ENCODE peak calls at places on chromosomes 4 and X, in four cellular contexts. D is AG04450, A is upper lobe of left lung, Y is MM.1S. C is an unnamed sample.

GRCh38 chr4:117137143-117137542 is 51.8 kb upstream of the TRAM1L1 start:
- DNase-seq in D (peak), A (no peak), Y (no peak), C (no peak)

GRCh38 chrX:48715066-48715465 is 18.5 kb downstream of the SUV39H1 start:
- DNase-seq in D (no peak), A (no peak), Y (no peak), C (no peak)

GRCh38 chrX:86021652-86022289 is 25.6 kb downstream of the CHM start:
- DNase-seq in D (no peak), A (no peak), Y (no peak), C (no peak)

GRCh38 chrX:31266172-31267076 is 194.6 kb upstream of the FTHL17 start:
- DNase-seq in D (no peak), A (peak), Y (peak), C (peak)

GRCh38 chr4:108685036-108685686 is 34.8 kb downstream of the OSTC start:
- DNase-seq in D (no peak), A (no peak), Y (no peak), C (no peak)

GRCh38 chr4:62014982-62015739 is 815.0 kb downstream of the ADGRL3 start:
- DNase-seq in D (no peak), A (no peak), Y (no peak), C (no peak)

GRCh38 chr4:186820371-186820990 is 96.8 kb upstream of the FAT1 start:
- DNase-seq in D (no peak), A (no peak), Y (no peak), C (no peak)

GRCh38 chr4:78776729-78777555 is 792 bp downstream of the BMP2K start:
- DNase-seq in D (no peak), A (peak), Y (peak), C (peak)

GRCh38 chrX:121831601-121832000 is 784.2 kb downstream of the GLUD2 start:
- DNase-seq in D (no peak), A (no peak), Y (no peak), C (no peak)

GRCh38 chr4:153296424-153296823 is 48.1 kb upstream of the MND1 start:
- DNase-seq in D (peak), A (no peak), Y (no peak), C (no peak)

GRCh38 chr4:175729665-175730064 is 82.4 kb downstream of the GPM6A start:
- DNase-seq in D (no peak), A (no peak), Y (no peak), C (no peak)

GRCh38 chr4:55545681-55546632 is 752 bp downstream of the CLOCK start:
- DNase-seq in D (no peak), A (peak), Y (peak), C (peak)

GRCh38 chr4:30840571-30840970 is 120.4 kb downstream of the PCDH7 start:
- DNase-seq in D (no peak), A (no peak), Y (no peak), C (no peak)

GRCh38 chrX:124098089-124098488 is 136.6 kb downstream of the STAG2 start:
- DNase-seq in D (peak), A (no peak), Y (peak), C (no peak)

GRCh38 chr4:190016369-190017289 is 10.4 kb downstream of the FRG2 start:
- DNase-seq in D (no peak), A (no peak), Y (no peak), C (no peak)

GRCh38 chr4:2250003-2250763 is 8.3 kb upstream of the HAUS3 start:
- DNase-seq in D (no peak), A (no peak), Y (no peak), C (no peak)

GRCh38 chrX:46311581-46312120 is 233.6 kb downstream of the ZNF674 start:
- DNase-seq in D (no peak), A (no peak), Y (no peak), C (no peak)
- H3K27ac ChIP-seq in D (no peak), A (no peak), Y (no peak), C (no peak)

DNA sequence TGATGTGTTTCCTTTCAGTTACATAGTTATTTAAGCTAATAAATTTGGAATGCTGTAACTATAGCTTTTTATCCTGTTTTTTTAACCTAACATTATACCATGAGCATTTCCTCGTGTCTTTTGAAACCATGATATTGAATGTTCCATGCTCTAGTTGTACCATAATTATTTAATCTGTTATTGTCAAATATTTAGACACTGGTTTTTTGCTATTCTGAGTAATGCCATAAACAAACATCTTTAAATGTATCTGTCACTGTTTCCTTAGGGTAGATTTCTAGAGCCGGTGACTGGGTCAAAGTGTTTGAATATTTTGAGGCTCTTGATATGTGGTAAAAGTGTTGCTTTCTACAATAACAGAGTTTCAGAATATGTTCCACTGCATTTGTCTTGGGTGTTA is 5.4 kb downstream of the IGBP1 start:
- DNase-seq in D (no peak), A (no peak), Y (no peak), C (no peak)
- H3K27ac ChIP-seq in D (no peak), A (no peak), Y (no peak), C (no peak)

GRCh38 chrX:139194571-139195280 is 335.8 kb upstream of the F9 start:
- DNase-seq in D (no peak), A (peak), Y (peak), C (no peak)
- H3K27ac ChIP-seq in D (no peak), A (peak), Y (peak), C (no peak)

GRCh38 chrX:110964761-110965160 is 131.2 kb upstream of the PAK3 start:
- DNase-seq in D (no peak), A (no peak), Y (no peak), C (no peak)
- H3K27ac ChIP-seq in D (no peak), A (no peak), Y (no peak), C (no peak)

GRCh38 chr4:53919605-53920004 is 144.8 kb downstream of the CHIC2 start:
- DNase-seq in D (no peak), A (peak), Y (no peak), C (no peak)

GRCh38 chr4:53917719-53918118 is 146.7 kb downstream of the CHIC2 start:
- DNase-seq in D (no peak), A (no peak), Y (no peak), C (no peak)

GRCh38 chr4:53920883-53921282 is 143.5 kb downstream of the CHIC2 start:
- DNase-seq in D (no peak), A (no peak), Y (no peak), C (no peak)

GRCh38 chr4:53921856-53922255 is 142.5 kb downstream of the CHIC2 start:
- DNase-seq in D (no peak), A (no peak), Y (no peak), C (no peak)

DNA sequence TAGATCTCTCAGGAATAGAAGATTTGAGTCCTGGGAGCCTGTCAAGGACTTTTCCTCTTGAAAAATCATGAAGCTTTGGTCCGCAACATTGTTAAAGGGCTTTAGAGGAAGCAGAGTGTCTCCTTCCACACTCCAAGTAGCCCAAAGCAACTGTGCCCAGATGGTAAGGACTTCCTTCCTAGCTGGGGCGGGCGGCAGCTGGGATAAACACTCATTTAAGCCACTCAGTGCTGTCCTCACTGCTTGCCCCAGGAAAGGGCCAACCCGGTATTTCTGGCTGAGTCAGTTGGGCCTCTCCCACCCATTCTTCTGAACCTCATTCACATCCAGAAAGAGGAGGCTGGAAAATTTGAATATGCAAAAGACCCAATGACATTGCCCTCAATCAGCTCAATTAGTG is 144.3 kb downstream of the CHIC2 start:
- DNase-seq in D (no peak), A (peak), Y (no peak), C (no peak)
- H3K27ac ChIP-seq in D (no peak), A (peak), Y (no peak), C (no peak)

GRCh38 chrX:2547746-2548145 is 47.0 kb upstream of the DHRSX start:
- DNase-seq in D (no peak), A (no peak), Y (no peak), C (no peak)

GRCh38 chrX:2548731-2549423 is 48.1 kb upstream of the DHRSX start:
- DNase-seq in D (no peak), A (no peak), Y (no peak), C (no peak)

GRCh38 chrX:2549874-2550273 is 49.1 kb upstream of the DHRSX start:
- DNase-seq in D (no peak), A (peak), Y (no peak), C (peak)

GRCh38 chrX:2550288-2551020 is 49.7 kb upstream of the DHRSX start:
- DNase-seq in D (no peak), A (no peak), Y (no peak), C (no peak)

DNA sequence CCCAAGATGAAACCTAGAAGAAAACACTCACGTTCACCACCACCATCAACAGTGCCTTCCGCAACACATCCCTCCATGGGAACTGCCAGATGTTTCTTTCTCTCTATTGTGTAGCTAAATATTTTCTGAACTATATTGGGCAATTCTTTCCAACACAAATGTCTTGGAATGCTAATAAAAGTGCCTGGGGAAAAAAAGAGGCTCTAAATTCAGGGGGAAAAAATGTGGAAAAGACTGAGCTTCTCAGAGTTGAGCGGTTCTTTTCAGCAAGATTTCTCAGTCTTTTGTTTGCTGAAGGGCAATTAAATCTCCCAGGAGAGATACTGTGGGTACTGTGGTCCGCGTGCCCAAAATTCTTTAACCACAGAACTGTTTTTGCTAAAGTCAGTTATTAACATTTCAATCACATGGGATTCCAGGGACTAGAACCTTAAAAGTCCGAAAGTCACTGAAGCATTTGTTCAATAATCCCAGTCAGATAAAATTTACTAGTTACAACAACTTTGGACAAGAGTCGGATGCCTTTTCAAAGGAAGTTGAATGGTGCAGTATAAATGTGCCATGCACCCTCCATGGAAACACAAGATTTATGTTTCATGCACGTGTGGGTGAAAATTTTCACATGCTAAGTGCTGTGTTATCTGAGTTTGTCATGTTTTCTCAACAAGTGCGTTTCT is 52.0 kb upstream of the DHRSX start:
- DNase-seq in D (no peak), A (no peak), Y (no peak), C (no peak)
- H3K27ac ChIP-seq in D (no peak), A (no peak), Y (no peak), C (no peak)

GRCh38 chrX:107827137-107827831 is 1.6 kb downstream of the MID2 start:
- DNase-seq in D (no peak), A (no peak), Y (no peak), C (no peak)
- H3K27ac ChIP-seq in D (no peak), A (peak), Y (no peak), C (no peak)